ENCODE peak calls at places on chromosome 21, in four cellular contexts. X is A549, F is K562, W is HepG2. E is an unnamed sample.

GRCh38 chr21:29232601-29233541 is 65.9 kb upstream of the BACH1 start:
- DNase-seq in X (no peak), F (peak), W (no peak), E (no peak)

GRCh38 chr21:29526545-29526944 is 227.8 kb downstream of the BACH1 start:
- DNase-seq in X (no peak), F (peak), W (no peak), E (no peak)

GRCh38 chr21:43940672-43941071 is 71.4 kb upstream of the TRAPPC10 start:
- DNase-seq in X (no peak), F (no peak), W (no peak), E (no peak)

GRCh38 chr21:42199488-42200463 is 19.2 kb upstream of the ABCG1 start:
- DNase-seq in X (peak), F (peak), W (peak), E (no peak)

GRCh38 chr21:26199471-26199870 is 28.9 kb upstream of the APP start:
- DNase-seq in X (no peak), F (no peak), W (no peak), E (no peak)

GRCh38 chr21:43718872-43719747 is at the start of gene PDXK:
- DNase-seq in X (peak), F (peak), W (peak), E (peak)

GRCh38 chr21:41164981-41165650 is 2.8 kb upstream of the BACE2 start:
- DNase-seq in X (peak), F (no peak), W (peak), E (no peak)

GRCh38 chr21:44059710-44060109 is 47.5 kb upstream of the PWP2 start:
- DNase-seq in X (no peak), F (no peak), W (no peak), E (no peak)

GRCh38 chr21:26798856-26799751 is 46.1 kb downstream of the ADAMTS1 start:
- DNase-seq in X (no peak), F (no peak), W (no peak), E (no peak)

GRCh38 chr21:15124731-15125130 is 59.9 kb upstream of the NRIP1 start:
- DNase-seq in X (no peak), F (no peak), W (no peak), E (no peak)

GRCh38 chr21:15126948-15127347 is 62.1 kb upstream of the NRIP1 start:
- DNase-seq in X (no peak), F (no peak), W (no peak), E (no peak)

GRCh38 chr21:15122241-15122640 is 57.4 kb upstream of the NRIP1 start:
- DNase-seq in X (no peak), F (no peak), W (peak), E (no peak)

GRCh38 chr21:15121097-15121654 is 56.4 kb upstream of the NRIP1 start:
- DNase-seq in X (no peak), F (no peak), W (no peak), E (no peak)

DNA sequence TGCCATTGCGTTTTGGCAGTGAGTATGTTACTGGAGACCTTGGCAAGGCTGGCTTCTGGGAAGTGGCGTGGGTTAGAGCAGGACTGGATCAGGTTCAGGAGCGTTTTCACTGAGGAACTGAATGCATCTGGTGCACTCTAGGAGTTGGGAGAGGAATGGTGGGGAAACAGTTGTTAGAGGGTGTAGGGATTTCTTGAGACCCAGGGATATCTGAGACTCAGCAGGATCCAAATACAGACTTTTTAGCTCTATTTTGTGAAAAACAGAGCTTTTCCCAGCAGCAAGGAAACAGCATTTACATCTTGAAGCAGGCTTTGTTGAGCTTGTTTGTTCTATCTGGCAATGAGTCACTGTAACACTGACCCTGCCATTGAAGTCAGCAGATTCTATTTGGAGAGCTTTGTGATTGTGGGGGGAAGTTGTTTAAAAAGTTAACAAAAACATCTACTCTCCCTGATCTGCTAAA is 56.9 kb upstream of the NRIP1 start:
- DNase-seq in X (no peak), F (no peak), W (peak), E (no peak)
- TF ChIP-seq NR3C1 in X (no peak), F (no peak), W (no peak), E (no peak)

DNA sequence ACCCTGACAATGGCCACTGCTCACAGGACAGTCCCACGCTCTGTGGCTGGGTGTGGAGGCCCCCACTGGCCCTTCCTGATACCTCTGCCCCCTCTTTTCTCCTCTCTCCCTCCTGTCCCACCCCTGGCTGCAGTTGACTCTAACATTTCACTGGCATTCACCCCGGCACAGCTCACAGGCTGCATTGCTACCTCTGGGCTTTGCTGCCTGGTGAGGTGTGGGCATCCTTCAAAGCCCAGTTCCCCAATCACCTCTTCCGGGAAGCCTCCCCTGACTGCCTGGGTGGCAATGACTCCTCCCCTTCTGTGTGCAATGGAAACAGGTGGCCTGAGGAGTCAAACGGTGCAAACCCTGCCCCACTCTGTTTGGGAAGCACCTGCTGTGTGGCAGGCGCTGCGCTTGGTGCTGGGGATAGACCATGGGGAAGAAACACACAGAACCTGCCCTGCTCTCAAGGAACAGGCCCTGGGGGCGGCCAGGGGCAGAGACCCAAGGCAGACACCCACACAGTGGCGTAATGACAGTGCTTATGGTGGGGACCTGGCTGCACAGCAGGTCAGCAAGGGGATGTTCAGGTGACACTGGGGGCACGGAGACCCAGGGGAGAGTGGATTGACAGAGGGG is 39.3 kb upstream of the POFUT2 start:
- DNase-seq in X (no peak), F (no peak), W (no peak), E (no peak)
- TF ChIP-seq NR3C1 in X (no peak), F (no peak), W (no peak), E (no peak)

DNA sequence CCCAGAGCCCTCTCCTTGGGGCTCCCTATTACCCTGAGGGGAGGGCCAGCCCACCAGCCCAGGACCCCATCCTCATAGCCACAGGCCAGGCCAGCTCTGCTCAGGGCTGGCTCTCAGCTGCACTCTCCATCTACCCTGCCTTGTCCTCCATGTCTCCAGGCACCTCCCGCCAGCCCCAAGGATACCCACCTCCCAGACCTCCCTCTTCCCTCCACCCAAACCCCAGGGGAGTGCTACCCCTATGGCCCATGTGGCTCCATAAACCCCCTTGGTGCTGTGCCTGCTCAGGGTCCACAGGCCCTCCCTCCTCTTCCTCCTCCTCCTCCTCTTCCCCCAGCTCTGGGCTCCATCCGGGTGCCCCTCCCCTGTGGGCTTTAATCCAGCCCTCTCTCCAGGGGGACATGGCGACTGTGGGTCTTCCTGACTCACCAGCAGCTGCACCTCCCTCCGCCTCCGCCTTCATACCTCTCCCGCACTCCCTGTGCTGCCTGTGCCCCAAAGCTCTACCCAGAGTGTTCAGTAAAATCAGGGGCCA is 9.1 kb downstream of the YBEY start:
- DNase-seq in X (no peak), F (peak), W (peak), E (no peak)
- TF ChIP-seq NR3C1 in X (no peak), F (no peak), W (no peak), E (no peak)

GRCh38 chr21:36768496-36768895 is 69.6 kb downstream of the SIM2 start:
- DNase-seq in X (no peak), F (no peak), W (no peak), E (no peak)

GRCh38 chr21:36767096-36767495 is 68.2 kb downstream of the SIM2 start:
- DNase-seq in X (no peak), F (no peak), W (no peak), E (no peak)

GRCh38 chr21:36766511-36766910 is 67.6 kb downstream of the SIM2 start:
- DNase-seq in X (no peak), F (no peak), W (no peak), E (no peak)

GRCh38 chr21:36773111-36773510 is 74.2 kb downstream of the SIM2 start:
- DNase-seq in X (no peak), F (no peak), W (peak), E (no peak)

DNA sequence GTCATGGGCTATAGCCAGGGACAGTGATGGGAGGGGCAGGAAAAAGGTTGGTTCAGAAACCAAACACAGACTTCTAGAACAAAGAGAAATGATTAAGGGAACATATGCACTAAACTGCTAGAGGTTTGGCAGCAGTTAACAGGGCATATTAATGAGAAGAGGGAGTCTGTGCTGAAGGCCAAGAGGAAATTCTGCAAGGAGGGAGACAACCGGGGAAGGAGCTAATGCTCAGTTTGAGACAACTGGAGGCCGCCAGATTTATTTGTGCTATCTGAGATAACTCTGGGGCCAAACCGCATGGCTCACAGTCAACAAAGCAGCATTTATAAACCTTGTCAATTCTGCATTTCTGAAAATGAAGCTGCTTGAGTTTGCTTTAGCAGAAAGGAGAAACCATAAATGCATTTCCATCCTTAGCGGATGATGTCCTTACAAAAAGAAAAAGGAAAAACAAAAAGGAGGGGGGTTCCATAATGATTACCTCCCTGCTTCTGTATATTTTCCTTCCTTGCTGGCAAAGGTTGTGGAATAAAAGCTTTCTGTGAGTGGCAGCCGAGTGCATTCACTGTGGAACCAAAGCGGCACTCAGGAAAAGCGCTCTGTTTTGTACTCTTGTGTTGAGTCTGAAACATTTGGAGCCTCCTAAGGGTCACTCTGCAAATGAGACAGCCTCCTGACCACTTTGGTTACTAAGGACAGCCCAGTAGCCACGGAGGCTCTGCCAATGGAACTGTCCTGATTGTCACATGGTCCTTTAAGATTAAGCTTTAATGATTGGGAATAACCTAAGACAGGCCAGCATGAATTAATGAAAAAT is 70.3 kb downstream of the SIM2 start:
- DNase-seq in X (no peak), F (no peak), W (no peak), E (no peak)
- TF ChIP-seq NR3C1 in X (no peak), F (no peak), W (no peak), E (no peak)

GRCh38 chr21:17105972-17106371 is 406.9 kb upstream of the CXADR start:
- DNase-seq in X (no peak), F (no peak), W (no peak), E (no peak)
- TF ChIP-seq NR3C1 in X (no peak), F (no peak), W (no peak), E (no peak)

GRCh38 chr21:45224189-45224938 is 63.3 kb downstream of the POFUT2 start:
- DNase-seq in X (no peak), F (no peak), W (no peak), E (no peak)
- TF ChIP-seq NR3C1 in X (no peak), F (no peak), W (no peak), E (no peak)

GRCh38 chr21:31337991-31338891 is 5.8 kb downstream of the TIAM1 start:
- DNase-seq in X (no peak), F (no peak), W (no peak), E (no peak)
- TF ChIP-seq NR3C1 in X (no peak), F (no peak), W (no peak), E (no peak)

DNA sequence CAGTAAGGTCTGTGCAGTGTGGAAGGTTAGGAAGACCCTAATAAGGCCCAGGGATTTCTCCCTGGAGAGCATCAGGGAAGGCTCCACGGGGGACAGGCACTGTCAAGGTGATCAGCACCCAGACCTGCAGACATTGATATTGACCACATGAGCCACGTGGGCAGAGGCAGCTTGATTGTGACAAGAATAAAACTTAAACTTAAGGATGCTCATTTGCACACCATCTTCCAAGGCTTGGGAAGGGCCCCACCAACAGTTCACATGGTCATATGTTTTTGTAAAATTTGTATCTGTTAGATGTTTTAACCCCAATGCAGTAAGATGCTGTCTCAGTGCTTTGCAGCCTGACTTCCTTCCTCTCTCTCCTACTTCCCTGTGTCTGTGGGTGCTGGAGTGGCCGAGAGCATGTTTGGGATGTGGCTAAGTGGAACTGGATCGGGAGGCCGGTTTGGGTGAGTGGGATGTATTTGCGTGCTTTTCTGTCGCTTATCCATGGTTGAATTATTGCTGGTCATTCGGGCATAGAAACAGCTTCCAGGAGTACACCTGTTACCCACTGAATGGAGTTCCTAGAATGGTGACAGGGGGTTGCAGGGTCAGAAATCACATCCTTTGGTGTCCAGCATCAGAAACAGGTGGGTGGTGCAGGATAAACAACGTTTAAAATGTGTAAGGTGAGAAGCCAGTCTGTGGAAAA is 49.8 kb upstream of the OLIG2 start:
- DNase-seq in X (no peak), F (no peak), W (no peak), E (no peak)
- TF ChIP-seq NR3C1 in X (no peak), F (no peak), W (no peak), E (no peak)